ENCODE peak calls at places on chromosome X, in four cellular contexts. L is WTC11, J is pancreas, I is fibroblast of pulmonary artery. F is an unnamed sample.

GRCh38 chrX:15644560-15644872 is 20.1 kb downstream of the CLTRN start:
- DNase-seq in J (no peak), L (no peak), I (no peak), F (no peak)

GRCh38 chrX:8364369-8365141 is 100.1 kb upstream of the VCX3B start:
- DNase-seq in I (peak), J (no peak), L (peak), F (peak)

GRCh38 chrX:78106651-78106986 is 2.6 kb downstream of the PGK1 start:
- DNase-seq in I (no peak), J (no peak), L (no peak), F (no peak)

GRCh38 chrX:53288173-53288572 is 6.8 kb upstream of the IQSEC2 start:
- DNase-seq in L (peak), I (peak), J (no peak), F (no peak)

GRCh38 chrX:151563449-151563848 is at the start of gene PASD1:
- DNase-seq in J (no peak), L (no peak), I (no peak), F (no peak)

GRCh38 chrX:13123857-13124345 is 79.5 kb upstream of the FAM9C start:
- DNase-seq in L (no peak), I (peak), J (no peak), F (no peak)

GRCh38 chrX:149512225-149512885 is 7.2 kb upstream of the IDS start:
- DNase-seq in J (peak), L (peak), I (peak), F (peak)

GRCh38 chrX:151153086-151153485 is 23.3 kb upstream of the GPR50 start:
- DNase-seq in I (peak), L (peak), J (no peak), F (peak)

GRCh38 chrX:20221902-20222301 is 44.8 kb downstream of the RPS6KA3 start:
- DNase-seq in J (no peak), I (no peak), L (no peak), F (no peak)

GRCh38 chrX:48927736-48928382 is 9.0 kb upstream of the PIM2 start:
- DNase-seq in L (peak), I (no peak), J (no peak), F (no peak)

GRCh38 chrX:9885150-9885549 is 82.0 kb upstream of the CLDN34 start:
- DNase-seq in I (peak), J (peak), L (peak), F (peak)

GRCh38 chrX:38661561-38661960 is 100.2 kb downstream of the TSPAN7 start:
- DNase-seq in L (no peak), J (no peak), I (no peak), F (no peak)

GRCh38 chrX:13007519-13008188 is 32.7 kb downstream of the TMSB4X start:
- DNase-seq in J (no peak), I (peak), L (no peak), F (no peak)

GRCh38 chrX:47958943-47959342 is 44.8 kb downstream of the ZNF182 start:
- DNase-seq in I (peak), J (no peak), L (no peak), F (no peak)

GRCh38 chrX:132714913-132715312 is 226.1 kb upstream of the MBNL3 start:
- DNase-seq in L (no peak), I (no peak), J (no peak), F (no peak)

GRCh38 chrX:132710756-132711155 is 221.9 kb upstream of the MBNL3 start:
- DNase-seq in I (no peak), J (no peak), L (no peak), F (no peak)

GRCh38 chrX:132718411-132718810 is 229.6 kb upstream of the MBNL3 start:
- DNase-seq in J (no peak), I (no peak), L (no peak), F (no peak)

GRCh38 chrX:132716006-132716405 is 227.2 kb upstream of the MBNL3 start:
- DNase-seq in J (no peak), I (no peak), L (no peak), F (no peak)
- TF ChIP-seq CTCF in J (no peak), I (peak), L (no peak), F (peak)

GRCh38 chrX:152639426-152639825 is 1.7 kb downstream of the GABRQ start:
- DNase-seq in L (no peak), J (no peak), I (no peak), F (no peak)

GRCh38 chrX:152642931-152643525 is 5.3 kb downstream of the GABRQ start:
- DNase-seq in I (no peak), J (no peak), L (no peak), F (peak)

GRCh38 chrX:152640039-152640818 is 2.5 kb downstream of the GABRQ start:
- DNase-seq in L (no peak), J (no peak), I (no peak), F (no peak)

GRCh38 chrX:152641256-152641875 is 3.7 kb downstream of the GABRQ start:
- DNase-seq in J (no peak), I (no peak), L (peak), F (no peak)

GRCh38 chrX:152641996-152642395 is 4.3 kb downstream of the GABRQ start:
- DNase-seq in I (peak), L (peak), J (no peak), F (peak)
- TF ChIP-seq CTCF in I (no peak), L (no peak), J (no peak), F (peak)

GRCh38 chrX:129932792-129933321 is 26.9 kb downstream of the UTP14A start:
- DNase-seq in J (peak), L (peak), I (no peak), F (no peak)
- TF ChIP-seq CTCF in J (no peak), L (no peak), I (no peak), F (no peak)

GRCh38 chrX:50988649-50989048 is 78.1 kb downstream of the BMP15 start:
- DNase-seq in L (peak), J (no peak), I (peak), F (no peak)
- TF ChIP-seq CTCF in L (peak), J (no peak), I (peak), F (peak)

F was measured in PC-9.